ENCODE peak calls at places on chromosomes 16 and 17, in five cellular contexts. Z is ascending aorta, Y is Peyer's patch, G is cardiac muscle cell, N is kidney. X is an unnamed sample.

GRCh38 chr16:74291577-74292208 is 4.9 kb upstream of the PSMD7 start:
- DNase-seq in Y (no peak), N (no peak), G (no peak), Z (no peak), X (no peak)

GRCh38 chr17:67491009-67491677 is 114.1 kb downstream of the PITPNC1 start:
- DNase-seq in Z (peak; percentile 90), Y (peak; percentile 78), G (peak; percentile 97), N (peak; percentile 91), X (peak; percentile 50)

GRCh38 chr16:12265168-12265567 is 288.6 kb downstream of the SNX29 start:
- DNase-seq in Y (no peak), Z (no peak), G (no peak), N (no peak), X (peak; percentile 77)

GRCh38 chr16:15775209-15775608 is 81.6 kb downstream of the MYH11 start:
- DNase-seq in G (peak; percentile 44), Z (no peak), N (no peak), Y (no peak), X (peak; percentile 58)

GRCh38 chr16:47037396-47037745 is 63.9 kb upstream of the DNAJA2 start:
- DNase-seq in N (peak; percentile 79), Y (peak; percentile 53), Z (no peak), G (peak; percentile 27), X (no peak)

GRCh38 chr16:14003119-14003570 is 68.0 kb upstream of the MRTFB start:
- DNase-seq in Z (peak; percentile 74), G (peak; percentile 76), N (peak; percentile 92), Y (peak; percentile 55), X (peak; percentile 82)

GRCh38 chr17:9162275-9162985 is 141.1 kb downstream of the NTN1 start:
- DNase-seq in Y (no peak), G (no peak), N (no peak), Z (peak; percentile 94), X (no peak)

GRCh38 chr17:43673516-43674323 is 12.0 kb upstream of the MEOX1 start:
- DNase-seq in Z (peak; percentile 81), Y (peak; percentile 91), G (peak; percentile 74), N (no peak), X (peak; percentile 91)

GRCh38 chr17:7259555-7259889 is 2.8 kb downstream of the CLDN7 start:
- DNase-seq in G (no peak), Z (no peak), Y (no peak), N (no peak), X (no peak)

GRCh38 chr16:24737391-24737871 is 8.0 kb downstream of the TNRC6A start:
- DNase-seq in G (peak; percentile 46), Z (no peak), N (no peak), Y (no peak), X (no peak)

GRCh38 chr17:8150194-8151119 is 1.7 kb downstream of the PER1 start:
- DNase-seq in G (no peak), N (peak; percentile 83), Y (no peak), Z (no peak), X (peak; percentile 80)

GRCh38 chr17:39939588-39940419 is 12.3 kb downstream of the LRRC3C start:
- DNase-seq in Y (no peak), G (peak; percentile 72), Z (no peak), N (no peak), X (peak; percentile 62)

GRCh38 chr16:69839240-69839688 is 77.1 kb downstream of the WWP2 start:
- DNase-seq in G (no peak), Z (no peak), N (no peak), Y (peak; percentile 52), X (no peak)

GRCh38 chr17:50541916-50542688 is 4.9 kb upstream of the SPATA20 start:
- DNase-seq in G (peak; percentile 87), N (peak; percentile 95), Z (peak; percentile 92), Y (peak; percentile 93), X (peak; percentile 82)

GRCh38 chr17:5422505-5422904 is 2.5 kb downstream of the RPAIN start:
- DNase-seq in Z (no peak), N (no peak), Y (no peak), G (peak; percentile 21), X (no peak)

GRCh38 chr17:50274142-50274944 is at the start of gene TMEM92:
- DNase-seq in N (peak; percentile 75), G (no peak), Y (peak; percentile 85), Z (no peak), X (peak; percentile 25)

GRCh38 chr17:62058611-62059010 is 6.5 kb downstream of the MED13 start:
- DNase-seq in Y (no peak), N (no peak), Z (no peak), G (no peak), X (no peak)

GRCh38 chr16:14013571-14014283 is 57.4 kb upstream of the MRTFB start:
- DNase-seq in N (no peak), Y (no peak), G (peak; percentile 80), Z (peak; percentile 74), X (peak; percentile 39)

GRCh38 chr17:63826468-63827001 is 696 bp upstream of the PSMC5 start:
- DNase-seq in Y (no peak), N (peak; percentile 71), Z (peak; percentile 73), G (no peak), X (no peak)

GRCh38 chr17:13575922-13576419 is 25.8 kb downstream of the HS3ST3A1 start:
- DNase-seq in N (no peak), Z (no peak), Y (no peak), G (no peak), X (peak; percentile 97)

GRCh38 chr17:16585796-16586195 is 16.8 kb upstream of the ZNF287 start:
- DNase-seq in Y (no peak), N (no peak), G (peak; percentile 56), Z (no peak), X (no peak)

GRCh38 chr17:82775033-82775823 is 23.4 kb downstream of the TBCD start:
- DNase-seq in Y (peak; percentile 88), Z (peak; percentile 75), N (peak; percentile 87), G (peak; percentile 58), X (peak; percentile 68)

GRCh38 chr16:76157629-76158028 is 119.6 kb upstream of the CNTNAP4 start:
- DNase-seq in Y (no peak), Z (no peak), N (no peak), G (no peak), X (no peak)

GRCh38 chr16:77863250-77863649 is 74.9 kb downstream of the VAT1L start:
- DNase-seq in Z (no peak), N (no peak), G (no peak), Y (no peak), X (no peak)

GRCh38 chr17:34163681-34164080 is 91.4 kb upstream of the CCL2 start:
- DNase-seq in G (peak; percentile 44), Z (no peak), N (no peak), Y (no peak), X (peak; percentile 49)

GRCh38 chr17:233473-233941 is 52.1 kb upstream of the DOC2B start:
- DNase-seq in Y (peak; percentile 30), G (no peak), Z (peak; percentile 57), N (peak; percentile 43), X (no peak)

GRCh38 chr17:32596666-32597065 is 109.9 kb downstream of the CDK5R1 start:
- DNase-seq in Z (no peak), G (peak; percentile 2), Y (no peak), N (no peak), X (peak; percentile 60)

GRCh38 chr17:65888649-65889048 is 303.3 kb downstream of the CEP112 start:
- DNase-seq in N (no peak), Y (no peak), G (peak; percentile 87), Z (no peak), X (no peak)

GRCh38 chr17:44324092-44324570 is 492 bp downstream of the SLC25A39 start:
- DNase-seq in Z (no peak), Y (no peak), N (no peak), G (no peak), X (peak; percentile 34)

GRCh38 chr17:28174352-28175046 is 132.0 kb downstream of the NLK start:
- DNase-seq in Y (no peak), G (no peak), Z (no peak), N (no peak), X (no peak)

GRCh38 chr16:3413730-3414379 is 12.8 kb downstream of the ZNF174 start:
- DNase-seq in Y (no peak), G (peak; percentile 9), Z (no peak), N (no peak), X (peak; percentile 39)

GRCh38 chr16:50634090-50634489 is 47.0 kb downstream of the SNX20 start:
- DNase-seq in Z (no peak), G (no peak), N (no peak), Y (no peak), X (no peak)

GRCh38 chr17:57861000-57861736 is 11.3 kb upstream of the MRPS23 start:
- DNase-seq in Z (peak; percentile 83), G (no peak), N (peak; percentile 88), Y (peak; percentile 82), X (no peak)

GRCh38 chr17:4362141-4362540 is 4.3 kb downstream of the UBE2G1 start:
- DNase-seq in G (peak; percentile 6), Z (peak; percentile 3), Y (no peak), N (no peak), X (no peak)

GRCh38 chr16:10579575-10579964 is 828 bp downstream of the EMP2 start:
- DNase-seq in G (no peak), N (no peak), Z (no peak), Y (no peak), X (no peak)
- H3K4me3 ChIP-seq in G (peak overlapping the region; percentile 54), N (peak overlapping the region; percentile 61), Z (peak overlapping the region; percentile 72), Y (peak overlapping the region; percentile 83), X (peak overlapping the region; percentile 79)

DNA sequence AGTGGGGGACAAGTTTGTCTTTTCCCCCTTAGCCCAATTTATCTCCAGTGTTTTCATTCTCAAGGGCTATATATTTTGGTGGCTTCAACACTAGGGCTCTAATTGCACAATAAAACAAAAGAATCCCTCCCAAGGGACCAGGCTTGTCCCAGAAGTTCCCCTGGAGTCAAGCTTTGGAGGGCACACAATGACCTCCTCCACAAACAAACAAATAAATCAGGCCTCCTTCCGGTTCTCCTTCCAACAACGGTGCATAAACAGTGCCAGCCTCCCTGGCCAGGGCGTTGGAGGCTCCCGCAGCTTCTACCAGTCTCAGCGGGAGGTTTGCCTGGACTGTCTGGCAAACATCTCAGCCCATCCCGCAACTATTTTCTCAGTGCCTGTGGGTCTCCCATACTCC is 188.0 kb upstream of the FOXF1 start:
- DNase-seq in Z (no peak), Y (no peak), G (no peak), N (no peak), X (no peak)
- H3K27ac ChIP-seq in Z (no peak overlapping the region), Y (no peak overlapping the region), G (no peak overlapping the region), N (no peak overlapping the region), X (no peak overlapping the region)

GRCh38 chr17:75755990-75756389 is 9.0 kb downstream of the GALK1 start:
- DNase-seq in N (no peak), Y (no peak), G (no peak), Z (no peak), X (no peak)
- H3K4me1 ChIP-seq in N (peaks cover 17% of the 10 kb centered on the region), Y (peaks cover 14% of the 10 kb centered on the region), G (no peaks in the 10 kb centered on the region), Z (peaks cover 7% of the 10 kb centered on the region), X (peaks cover 43% of the 10 kb centered on the region)

DNA sequence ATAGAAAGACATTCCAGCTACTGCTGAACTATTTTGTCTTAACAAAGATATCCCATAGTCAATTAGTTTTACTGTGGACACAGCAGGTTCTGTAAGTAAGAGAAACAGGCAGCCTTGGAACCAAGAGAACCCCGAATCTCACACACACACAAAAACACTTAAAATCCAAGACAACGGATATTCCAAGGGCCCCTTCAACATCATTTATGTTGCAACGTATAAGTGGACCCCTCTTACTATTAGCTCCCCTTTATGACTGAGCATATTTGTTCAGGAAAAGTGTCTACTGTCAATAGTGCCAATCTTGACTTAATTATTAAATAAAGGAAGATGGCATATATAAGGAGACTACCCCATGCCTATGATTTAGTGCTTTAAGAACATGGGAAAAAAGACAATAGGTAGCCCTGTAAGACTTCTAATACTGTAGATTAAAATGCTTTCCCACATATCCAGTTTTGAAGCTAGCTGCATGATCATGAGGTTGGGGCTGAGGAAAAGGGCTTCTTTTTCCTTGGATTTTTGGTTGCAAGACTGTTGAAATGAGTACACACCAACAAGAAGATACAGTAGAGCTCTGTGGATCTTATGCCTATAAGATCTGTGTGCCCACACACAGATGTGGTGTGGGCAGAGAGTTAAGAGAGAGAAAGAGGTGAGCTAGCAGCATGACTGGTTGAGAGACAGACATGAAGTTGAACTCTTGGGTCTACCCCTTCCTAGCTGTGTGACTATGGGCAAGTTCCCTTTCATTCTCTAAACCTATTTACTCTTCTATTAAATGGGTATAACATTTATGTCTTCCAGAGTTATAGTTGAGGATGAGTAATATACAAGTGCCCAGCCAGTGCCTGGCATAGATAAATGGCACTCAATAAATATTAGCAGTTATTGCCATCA is 3.0 kb downstream of the MMD start:
- DNase-seq in Y (no peak), N (no peak), G (no peak), Z (no peak), X (no peak)
- H3K4me3 ChIP-seq in Y (no peak overlapping the region), N (no peak overlapping the region), G (no peak overlapping the region), Z (no peak overlapping the region), X (no peak overlapping the region)

X was measured in SJCRH30.